ENCODE peak calls at places on chromosome 1, in five cellular contexts. A is tibial nerve, D is HT-29, Z is fibroblast of the aortic adventitia, U is iris pigment epithelial cell. H is an unnamed sample.

GRCh38 chr1:87064309-87064708 is 149.9 kb downstream of the HS2ST1 start:
- DNase-seq in Z (no peak), U (no peak), D (no peak), A (no peak), H (no peak)

GRCh38 chr1:20248954-20249612 is 41.6 kb upstream of the VWA5B1 start:
- DNase-seq in Z (no peak), D (peak; percentile 55), U (no peak), A (no peak), H (no peak)

GRCh38 chr1:29290414-29290980 is 54.2 kb downstream of the PTPRU start:
- DNase-seq in A (no peak), D (no peak), Z (peak; percentile 44), U (peak; percentile 45), H (no peak)

GRCh38 chr1:189513091-189513490 is 964.6 kb downstream of the BRINP3 start:
- DNase-seq in D (no peak), U (no peak), A (no peak), Z (no peak), H (peak; percentile 75)

GRCh38 chr1:6960291-6960758 is 175.1 kb downstream of the CAMTA1 start:
- DNase-seq in U (peak; percentile 24), D (no peak), A (peak; percentile 8), Z (peak; percentile 21), H (no peak)

GRCh38 chr1:182391362-182392044 is at the start of gene GLUL:
- DNase-seq in Z (peak; percentile 88), U (peak; percentile 91), A (peak; percentile 92), D (peak; percentile 92), H (peak; percentile 94)

GRCh38 chr1:64361974-64362373 is 108.0 kb upstream of the CACHD1 start:
- DNase-seq in U (no peak), A (no peak), Z (no peak), D (no peak), H (no peak)

GRCh38 chr1:245512980-245513578 is 358.3 kb downstream of the KIF26B start:
- DNase-seq in D (no peak), A (no peak), Z (peak; percentile 42), U (peak; percentile 16), H (peak; percentile 6)

GRCh38 chr1:84721152-84721551 is 30.9 kb upstream of the SSX2IP start:
- DNase-seq in U (peak; percentile 72), A (no peak), Z (peak; percentile 83), D (no peak), H (peak; percentile 74)

GRCh38 chr1:84272401-84272800 is 29.1 kb upstream of the SAMD13 start:
- DNase-seq in D (peak; percentile 84), Z (no peak), A (no peak), U (no peak), H (peak; percentile 28)

H was measured in kidney tubule cell.